ENCODE peak calls at places on chromosomes 2 and 18, in seven cellular contexts. One of them, this sample, is unnamed.

GRCh38 chr2:1995584-1995983 is 251.3 kb upstream of the PXDN start:
- DNase-seq in heart left ventricle: no peak
- DNase-seq in endothelial cell of umbilical vein: no peak
- DNase-seq in ovary: no peak
- DNase-seq in transverse colon: no peak
- DNase-seq in tibial nerve: no peak
- DNase-seq in A549: no peak
- DNase-seq in this sample: peak; percentile 68

GRCh38 chr2:26457241-26457666 is 20.7 kb downstream of the OTOF start:
- DNase-seq in tibial nerve: no peak
- DNase-seq in A549: no peak
- DNase-seq in ovary: no peak
- DNase-seq in heart left ventricle: no peak
- DNase-seq in transverse colon: no peak
- DNase-seq in endothelial cell of umbilical vein: no peak
- DNase-seq in this sample: peak; percentile 76

GRCh38 chr2:59961733-59962132 is 591.7 kb downstream of the BCL11A start:
- DNase-seq in tibial nerve: no peak
- DNase-seq in A549: no peak
- DNase-seq in heart left ventricle: no peak
- DNase-seq in ovary: no peak
- DNase-seq in endothelial cell of umbilical vein: no peak
- DNase-seq in transverse colon: no peak
- DNase-seq in this sample: no peak

GRCh38 chr2:133956434-133956935 is 297.4 kb upstream of the MGAT5 start:
- DNase-seq in transverse colon: no peak
- DNase-seq in ovary: no peak
- DNase-seq in heart left ventricle: no peak
- DNase-seq in A549: no peak
- DNase-seq in endothelial cell of umbilical vein: no peak
- DNase-seq in tibial nerve: no peak
- DNase-seq in this sample: no peak

GRCh38 chr18:29523371-29523770 is 1346.4 kb upstream of the CDH2 start:
- DNase-seq in heart left ventricle: no peak
- DNase-seq in A549: no peak
- DNase-seq in endothelial cell of umbilical vein: no peak
- DNase-seq in tibial nerve: no peak
- DNase-seq in transverse colon: no peak
- DNase-seq in ovary: no peak
- DNase-seq in this sample: no peak

GRCh38 chr2:172340394-172340793 is 87.0 kb upstream of the ITGA6 start:
- DNase-seq in endothelial cell of umbilical vein: peak; percentile 8
- DNase-seq in ovary: no peak
- DNase-seq in A549: no peak
- DNase-seq in transverse colon: no peak
- DNase-seq in tibial nerve: no peak
- DNase-seq in heart left ventricle: no peak
- DNase-seq in this sample: no peak

GRCh38 chr2:183564726-183565125 is 440.5 kb downstream of the NUP35 start:
- DNase-seq in heart left ventricle: no peak
- DNase-seq in endothelial cell of umbilical vein: no peak
- DNase-seq in tibial nerve: no peak
- DNase-seq in A549: no peak
- DNase-seq in ovary: no peak
- DNase-seq in transverse colon: no peak
- DNase-seq in this sample: no peak

GRCh38 chr2:187379869-187380268 is 68.2 kb downstream of the CALCRL start:
- DNase-seq in transverse colon: no peak
- DNase-seq in ovary: no peak
- DNase-seq in tibial nerve: no peak
- DNase-seq in endothelial cell of umbilical vein: no peak
- DNase-seq in heart left ventricle: no peak
- DNase-seq in A549: no peak
- DNase-seq in this sample: no peak

GRCh38 chr18:48711651-48712486 is 173.0 kb downstream of the CTIF start:
- DNase-seq in tibial nerve: no peak
- DNase-seq in ovary: no peak
- DNase-seq in A549: peak; percentile 34
- DNase-seq in heart left ventricle: peak; percentile 67
- DNase-seq in transverse colon: peak; percentile 20
- DNase-seq in endothelial cell of umbilical vein: peak; percentile 51
- DNase-seq in this sample: no peak

GRCh38 chr2:241217320-241218031 is 29.0 kb downstream of the ANO7 start:
- DNase-seq in heart left ventricle: peak; percentile 76
- DNase-seq in ovary: peak; percentile 77
- DNase-seq in tibial nerve: peak; percentile 47
- DNase-seq in endothelial cell of umbilical vein: peak; percentile 63
- DNase-seq in transverse colon: peak; percentile 68
- DNase-seq in A549: peak; percentile 82
- DNase-seq in this sample: peak; percentile 43

GRCh38 chr2:110770696-110771425 is 38.5 kb downstream of the ACOXL start:
- DNase-seq in tibial nerve: no peak
- DNase-seq in transverse colon: no peak
- DNase-seq in A549: peak; percentile 6
- DNase-seq in ovary: no peak
- DNase-seq in heart left ventricle: peak; percentile 53
- DNase-seq in endothelial cell of umbilical vein: no peak
- DNase-seq in this sample: peak; percentile 59

GRCh38 chr2:72915907-72916742 is 1.2 kb upstream of the EMX1 start:
- DNase-seq in heart left ventricle: no peak
- DNase-seq in tibial nerve: no peak
- DNase-seq in endothelial cell of umbilical vein: no peak
- DNase-seq in ovary: no peak
- DNase-seq in transverse colon: peak; percentile 76
- DNase-seq in A549: peak; percentile 68
- DNase-seq in this sample: peak; percentile 85

GRCh38 chr2:117785740-117786139 is 28.8 kb upstream of the DDX18 start:
- DNase-seq in ovary: no peak
- DNase-seq in A549: peak; percentile 54
- DNase-seq in transverse colon: peak; percentile 16
- DNase-seq in endothelial cell of umbilical vein: peak; percentile 37
- DNase-seq in tibial nerve: no peak
- DNase-seq in heart left ventricle: no peak
- DNase-seq in this sample: no peak

GRCh38 chr2:119461811-119462210 is 30.2 kb downstream of the TMEM37 start:
- DNase-seq in heart left ventricle: no peak
- DNase-seq in endothelial cell of umbilical vein: no peak
- DNase-seq in tibial nerve: no peak
- DNase-seq in ovary: no peak
- DNase-seq in transverse colon: no peak
- DNase-seq in A549: no peak
- DNase-seq in this sample: no peak

GRCh38 chr2:19901201-19901457 is 654 bp downstream of the TTC32 start:
- DNase-seq in ovary: no peak
- DNase-seq in transverse colon: no peak
- DNase-seq in tibial nerve: no peak
- DNase-seq in A549: no peak
- DNase-seq in endothelial cell of umbilical vein: no peak
- DNase-seq in heart left ventricle: no peak
- DNase-seq in this sample: no peak

GRCh38 chr18:55706893-55707292 is 118.9 kb upstream of the TCF4 start:
- DNase-seq in transverse colon: no peak
- DNase-seq in tibial nerve: no peak
- DNase-seq in heart left ventricle: no peak
- DNase-seq in endothelial cell of umbilical vein: no peak
- DNase-seq in ovary: no peak
- DNase-seq in A549: no peak
- DNase-seq in this sample: no peak

GRCh38 chr2:238100049-238100820 is at the start of gene ESPNL:
- DNase-seq in ovary: peak; percentile 3
- DNase-seq in endothelial cell of umbilical vein: no peak
- DNase-seq in transverse colon: no peak
- DNase-seq in A549: no peak
- DNase-seq in tibial nerve: peak; percentile 1
- DNase-seq in heart left ventricle: no peak
- DNase-seq in this sample: peak; percentile 11

GRCh38 chr2:143607446-143608110 is 478.4 kb downstream of the ARHGAP15 start:
- DNase-seq in heart left ventricle: no peak
- DNase-seq in ovary: no peak
- DNase-seq in transverse colon: no peak
- DNase-seq in tibial nerve: no peak
- DNase-seq in endothelial cell of umbilical vein: no peak
- DNase-seq in A549: no peak
- DNase-seq in this sample: no peak

GRCh38 chr2:66665124-66665984 is 230.4 kb downstream of the MEIS1 start:
- DNase-seq in transverse colon: no peak
- DNase-seq in heart left ventricle: no peak
- DNase-seq in ovary: no peak
- DNase-seq in tibial nerve: no peak
- DNase-seq in endothelial cell of umbilical vein: no peak
- DNase-seq in A549: no peak
- DNase-seq in this sample: no peak

GRCh38 chr2:234960091-234961088 is 8.6 kb downstream of the SH3BP4 start:
- DNase-seq in ovary: no peak
- DNase-seq in transverse colon: no peak
- DNase-seq in tibial nerve: no peak
- DNase-seq in A549: no peak
- DNase-seq in endothelial cell of umbilical vein: peak; percentile 87
- DNase-seq in heart left ventricle: no peak
- DNase-seq in this sample: no peak

GRCh38 chr18:44732604-44733003 is 51.9 kb downstream of the SETBP1 start:
- DNase-seq in ovary: no peak
- DNase-seq in tibial nerve: no peak
- DNase-seq in transverse colon: no peak
- DNase-seq in endothelial cell of umbilical vein: no peak
- DNase-seq in heart left ventricle: no peak
- DNase-seq in A549: no peak
- DNase-seq in this sample: no peak

GRCh38 chr18:44733069-44733753 is 52.5 kb downstream of the SETBP1 start:
- DNase-seq in transverse colon: no peak
- DNase-seq in endothelial cell of umbilical vein: peak; percentile 11
- DNase-seq in tibial nerve: no peak
- DNase-seq in heart left ventricle: no peak
- DNase-seq in ovary: no peak
- DNase-seq in A549: peak; percentile 17
- DNase-seq in this sample: peak; percentile 39

GRCh38 chr18:44731160-44731865 is 50.6 kb downstream of the SETBP1 start:
- DNase-seq in A549: no peak
- DNase-seq in heart left ventricle: no peak
- DNase-seq in tibial nerve: no peak
- DNase-seq in transverse colon: no peak
- DNase-seq in endothelial cell of umbilical vein: no peak
- DNase-seq in ovary: no peak
- DNase-seq in this sample: no peak

GRCh38 chr18:44733754-44734465 is 53.2 kb downstream of the SETBP1 start:
- DNase-seq in tibial nerve: no peak
- DNase-seq in heart left ventricle: no peak
- DNase-seq in endothelial cell of umbilical vein: no peak
- DNase-seq in transverse colon: no peak
- DNase-seq in A549: no peak
- DNase-seq in ovary: no peak
- DNase-seq in this sample: no peak

GRCh38 chr18:44731866-44732555 is 51.3 kb downstream of the SETBP1 start:
- DNase-seq in ovary: no peak
- DNase-seq in A549: no peak
- DNase-seq in tibial nerve: no peak
- DNase-seq in transverse colon: no peak
- DNase-seq in endothelial cell of umbilical vein: no peak
- DNase-seq in heart left ventricle: no peak
- DNase-seq in this sample: no peak
- H3K4me3 ChIP-seq in ovary: no peak overlapping the region
- H3K4me3 ChIP-seq in A549: no peak overlapping the region
- H3K4me3 ChIP-seq in tibial nerve: no peak overlapping the region
- H3K4me3 ChIP-seq in transverse colon: no peak overlapping the region
- H3K4me3 ChIP-seq in endothelial cell of umbilical vein: no peak overlapping the region
- H3K4me3 ChIP-seq in heart left ventricle: no peak overlapping the region
- H3K4me3 ChIP-seq in this sample: no peak overlapping the region

DNA sequence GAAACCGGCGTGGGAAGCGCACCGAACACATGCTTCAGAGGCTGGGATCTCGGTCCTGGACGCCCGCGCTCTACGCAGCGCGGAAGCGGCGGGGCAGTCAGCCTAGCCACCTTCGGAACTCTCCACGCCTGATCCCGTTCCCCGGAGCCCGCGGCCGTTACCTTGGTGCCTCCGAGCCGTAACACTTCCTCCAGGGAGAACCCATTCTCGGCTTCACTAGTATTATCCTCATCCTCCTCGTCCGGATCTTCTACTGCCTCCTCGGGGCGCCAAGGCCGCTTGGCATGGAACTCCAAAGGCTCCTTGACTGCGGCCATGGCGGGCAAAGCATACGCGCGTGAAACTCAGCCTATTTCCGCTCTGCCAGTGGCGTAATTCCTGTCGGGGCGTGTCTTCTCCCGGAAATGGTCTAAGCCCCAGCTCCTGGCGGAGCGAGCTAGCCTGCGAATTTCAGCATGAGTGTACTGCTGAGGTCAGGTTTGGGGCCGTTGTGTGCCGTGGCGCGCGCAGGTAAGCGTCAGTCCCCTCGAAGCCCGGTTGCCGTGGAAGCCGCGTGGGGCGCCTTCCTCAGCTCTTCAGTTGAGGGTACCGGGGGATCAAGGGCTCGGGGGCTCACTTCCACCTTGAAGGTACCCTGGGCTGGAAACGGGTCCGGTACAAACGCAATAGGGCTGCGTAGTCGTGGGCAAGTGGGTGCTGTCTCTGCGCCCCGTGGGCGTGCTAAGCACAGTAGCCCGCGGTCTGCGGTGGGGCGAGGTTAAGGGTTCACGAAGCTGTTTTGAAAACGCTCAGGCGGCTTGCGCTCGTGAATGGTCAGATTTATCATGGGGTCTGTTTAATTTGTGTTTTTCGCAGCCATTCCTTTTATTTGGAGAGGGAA is at the start of the genes CEBPZ and NDUFAF7:
- DNase-seq in tibial nerve: peak; percentile 86
- DNase-seq in A549: peak; percentile 92
- DNase-seq in heart left ventricle: peak; percentile 93
- DNase-seq in transverse colon: peak; percentile 94
- DNase-seq in ovary: peak; percentile 88
- DNase-seq in endothelial cell of umbilical vein: peak; percentile 96
- DNase-seq in this sample: peak; percentile 98
- TF ChIP-seq POLR2A in tibial nerve: peak; percentile 41
- TF ChIP-seq POLR2A in A549: peak; percentile 97
- TF ChIP-seq POLR2A in heart left ventricle: no peak
- TF ChIP-seq POLR2A in transverse colon: peak; percentile 91
- TF ChIP-seq POLR2A in ovary: peak; percentile 85
- TF ChIP-seq POLR2A in endothelial cell of umbilical vein: peak; percentile 85
- TF ChIP-seq POLR2A in this sample: no peak

GRCh38 chr2:202164409-202164808 is 74.0 kb downstream of the SUMO1 start:
- DNase-seq in ovary: peak; percentile 24
- DNase-seq in heart left ventricle: no peak
- DNase-seq in endothelial cell of umbilical vein: no peak
- DNase-seq in tibial nerve: no peak
- DNase-seq in A549: no peak
- DNase-seq in transverse colon: no peak
- DNase-seq in this sample: no peak
- H3K4me3 ChIP-seq in ovary: no peak overlapping the region
- H3K4me3 ChIP-seq in heart left ventricle: no peak overlapping the region
- H3K4me3 ChIP-seq in endothelial cell of umbilical vein: no peak overlapping the region
- H3K4me3 ChIP-seq in tibial nerve: no peak overlapping the region
- H3K4me3 ChIP-seq in A549: no peak overlapping the region
- H3K4me3 ChIP-seq in transverse colon: no peak overlapping the region
- H3K4me3 ChIP-seq in this sample: no peak overlapping the region

DNA sequence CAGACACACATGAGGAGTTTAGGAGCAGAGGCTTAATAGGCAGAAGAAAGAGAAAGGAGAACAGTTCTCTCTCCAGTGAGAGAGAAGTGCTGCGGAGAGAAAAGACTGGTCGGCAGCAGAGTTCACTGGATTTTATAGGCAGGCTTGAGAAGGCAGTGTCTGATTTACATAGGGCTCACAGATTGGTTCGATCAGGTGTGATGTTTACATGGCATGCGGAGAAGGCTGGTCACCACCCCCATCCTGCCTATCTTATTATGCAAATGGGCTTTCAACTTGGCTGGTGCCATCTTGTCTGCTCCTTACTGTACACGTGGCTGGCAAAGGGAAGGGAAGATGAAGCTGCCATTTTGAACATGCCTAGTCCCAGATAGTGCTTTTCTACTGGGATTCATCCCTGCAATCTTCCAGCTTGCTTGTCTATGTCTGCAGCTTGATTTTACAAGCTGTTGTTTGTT is 113.4 kb downstream of the AP1S3 start:
- DNase-seq in tibial nerve: no peak
- DNase-seq in A549: peak; percentile 38
- DNase-seq in endothelial cell of umbilical vein: no peak
- DNase-seq in heart left ventricle: no peak
- DNase-seq in transverse colon: no peak
- DNase-seq in ovary: no peak
- DNase-seq in this sample: no peak
- TF ChIP-seq POLR2A in tibial nerve: no peak
- TF ChIP-seq POLR2A in A549: no peak
- TF ChIP-seq POLR2A in endothelial cell of umbilical vein: no peak
- TF ChIP-seq POLR2A in heart left ventricle: no peak
- TF ChIP-seq POLR2A in transverse colon: no peak
- TF ChIP-seq POLR2A in ovary: no peak
- TF ChIP-seq POLR2A in this sample: no peak

This sample was measured in lower leg skin.